ENCODE peak calls at places on chromosomes 3 and 15, in five cellular contexts. One of them, this sample, is unnamed.

GRCh38 chr3:127889461-127889863 is 25.6 kb upstream of the KBTBD12 start:
- DNase-seq in HTR-8/SVneo: no peak
- DNase-seq in AG08395: no peak
- DNase-seq in pons: no peak
- DNase-seq in HT1080: peak; percentile 85
- DNase-seq in this sample: no peak

GRCh38 chr3:29493109-29493508 is 212.2 kb downstream of the RBMS3 start:
- DNase-seq in AG08395: no peak
- DNase-seq in HT1080: no peak
- DNase-seq in pons: no peak
- DNase-seq in HTR-8/SVneo: no peak
- DNase-seq in this sample: no peak

GRCh38 chr3:128983293-128984069 is 10.4 kb downstream of the CFAP92 start:
- DNase-seq in HT1080: no peak
- DNase-seq in AG08395: no peak
- DNase-seq in HTR-8/SVneo: no peak
- DNase-seq in pons: no peak
- DNase-seq in this sample: no peak

GRCh38 chr3:123809597-123809996 is 74.5 kb downstream of the MYLK start:
- DNase-seq in AG08395: no peak
- DNase-seq in pons: no peak
- DNase-seq in HTR-8/SVneo: no peak
- DNase-seq in HT1080: peak; percentile 88
- DNase-seq in this sample: no peak

GRCh38 chr3:155189478-155189877 is 104.0 kb downstream of the STRIT1 start:
- DNase-seq in pons: no peak
- DNase-seq in HT1080: no peak
- DNase-seq in HTR-8/SVneo: no peak
- DNase-seq in AG08395: no peak
- DNase-seq in this sample: no peak

GRCh38 chr3:171796625-171797264 is 13.5 kb downstream of the PLD1 start:
- DNase-seq in AG08395: no peak
- DNase-seq in HTR-8/SVneo: no peak
- DNase-seq in HT1080: no peak
- DNase-seq in pons: peak; percentile 1
- DNase-seq in this sample: no peak

GRCh38 chr3:16378920-16379319 is 113.9 kb downstream of the OXNAD1 start:
- DNase-seq in HTR-8/SVneo: no peak
- DNase-seq in HT1080: peak; percentile 62
- DNase-seq in AG08395: peak; percentile 30
- DNase-seq in pons: no peak
- DNase-seq in this sample: no peak

GRCh38 chr3:37962906-37963486 is 27.6 kb upstream of the VILL start:
- DNase-seq in HTR-8/SVneo: no peak
- DNase-seq in HT1080: no peak
- DNase-seq in pons: no peak
- DNase-seq in AG08395: peak; percentile 74
- DNase-seq in this sample: no peak

GRCh38 chr15:58201536-58201935 is 63.4 kb downstream of the AQP9 start:
- DNase-seq in pons: no peak
- DNase-seq in AG08395: peak; percentile 46
- DNase-seq in HT1080: no peak
- DNase-seq in HTR-8/SVneo: no peak
- DNase-seq in this sample: no peak

GRCh38 chr3:58184309-58184981 is 26.3 kb downstream of the DNASE1L3 start:
- DNase-seq in pons: no peak
- DNase-seq in HT1080: no peak
- DNase-seq in HTR-8/SVneo: no peak
- DNase-seq in AG08395: no peak
- DNase-seq in this sample: no peak

GRCh38 chr3:131731709-131732108 is 228.9 kb upstream of the MRPL3 start:
- DNase-seq in HT1080: no peak
- DNase-seq in HTR-8/SVneo: no peak
- DNase-seq in AG08395: no peak
- DNase-seq in pons: no peak
- DNase-seq in this sample: no peak

GRCh38 chr3:24498391-24498790 is 3.7 kb upstream of the THRB start:
- DNase-seq in HTR-8/SVneo: no peak
- DNase-seq in AG08395: no peak
- DNase-seq in pons: no peak
- DNase-seq in HT1080: no peak
- DNase-seq in this sample: no peak

GRCh38 chr3:167520656-167521360 is 47.0 kb upstream of the SERPINI2 start:
- DNase-seq in pons: no peak
- DNase-seq in HT1080: no peak
- DNase-seq in HTR-8/SVneo: no peak
- DNase-seq in AG08395: no peak
- DNase-seq in this sample: peak; percentile 51

GRCh38 chr3:68880632-68881031 is 51.7 kb downstream of the TAFA4 start:
- DNase-seq in HT1080: no peak
- DNase-seq in HTR-8/SVneo: no peak
- DNase-seq in AG08395: no peak
- DNase-seq in pons: no peak
- DNase-seq in this sample: no peak

GRCh38 chr15:33055962-33056361 is 138.6 kb downstream of the FMN1 start:
- DNase-seq in pons: no peak
- DNase-seq in HT1080: no peak
- DNase-seq in HTR-8/SVneo: no peak
- DNase-seq in AG08395: no peak
- DNase-seq in this sample: no peak

GRCh38 chr15:63382966-63383710 is 1.5 kb upstream of the CA12 start:
- DNase-seq in AG08395: no peak
- DNase-seq in pons: no peak
- DNase-seq in HTR-8/SVneo: no peak
- DNase-seq in HT1080: peak; percentile 14
- DNase-seq in this sample: no peak

GRCh38 chr3:108287146-108287545 is 9.2 kb upstream of the HHLA2 start:
- DNase-seq in AG08395: no peak
- DNase-seq in pons: no peak
- DNase-seq in HT1080: no peak
- DNase-seq in HTR-8/SVneo: no peak
- DNase-seq in this sample: no peak

GRCh38 chr3:52682016-52682415 is 3.7 kb downstream of the PBRM1 start:
- DNase-seq in AG08395: peak; percentile 71
- DNase-seq in HT1080: peak; percentile 73
- DNase-seq in pons: peak; percentile 76
- DNase-seq in HTR-8/SVneo: peak; percentile 50
- DNase-seq in this sample: peak; percentile 39

GRCh38 chr3:23302276-23302675 is 99.1 kb downstream of the UBE2E2 start:
- DNase-seq in pons: no peak
- DNase-seq in HTR-8/SVneo: no peak
- DNase-seq in AG08395: peak; percentile 35
- DNase-seq in HT1080: no peak
- DNase-seq in this sample: no peak

GRCh38 chr3:172562881-172563835 is 39.9 kb upstream of the TNFSF10 start:
- DNase-seq in HTR-8/SVneo: peak; percentile 37
- DNase-seq in HT1080: peak; percentile 83
- DNase-seq in AG08395: peak; percentile 54
- DNase-seq in pons: no peak
- DNase-seq in this sample: peak; percentile 68

GRCh38 chr3:29594261-29594660 is 313.4 kb downstream of the RBMS3 start:
- DNase-seq in HTR-8/SVneo: no peak
- DNase-seq in pons: no peak
- DNase-seq in HT1080: no peak
- DNase-seq in AG08395: no peak
- DNase-seq in this sample: no peak

GRCh38 chr15:67201136-67201535 is 53.3 kb downstream of the AAGAB start:
- DNase-seq in pons: no peak
- DNase-seq in AG08395: no peak
- DNase-seq in HT1080: peak; percentile 54
- DNase-seq in HTR-8/SVneo: no peak
- DNase-seq in this sample: peak; percentile 11

GRCh38 chr15:50304856-50305255 is 39.3 kb upstream of the HDC start:
- DNase-seq in HTR-8/SVneo: no peak
- DNase-seq in HT1080: no peak
- DNase-seq in pons: no peak
- DNase-seq in AG08395: peak; percentile 6
- DNase-seq in this sample: no peak

GRCh38 chr3:101171797-101172196 is 148.6 kb downstream of the IMPG2 start:
- DNase-seq in HT1080: no peak
- DNase-seq in AG08395: no peak
- DNase-seq in HTR-8/SVneo: no peak
- DNase-seq in pons: no peak
- DNase-seq in this sample: no peak